ENCODE peak calls at places on chromosomes 1 and 21, in five cellular contexts. Z is amniotic stem cell, K is neuronal stem cell, C is progenitor cell of endocrine pancreas, N is GM04503. E is an unnamed sample.

GRCh38 chr1:182700351-182700709 is 15.9 kb upstream of the RGS8 start:
- DNase-seq in N (no peak), C (no peak), Z (no peak), K (no peak), E (no peak)

GRCh38 chr1:161177112-161177935 is at the start of gene B4GALT3:
- DNase-seq in Z (peak), N (no peak), K (peak), C (peak), E (peak)

GRCh38 chr1:239247299-239247698 is 139.1 kb upstream of the CHRM3 start:
- DNase-seq in C (no peak), K (no peak), Z (no peak), N (no peak), E (no peak)

GRCh38 chr1:247647864-247648263 is 31.7 kb downstream of the OR13G1 start:
- DNase-seq in K (peak), N (no peak), Z (no peak), C (no peak), E (no peak)

GRCh38 chr1:94590203-94591137 is 48.9 kb upstream of the F3 start:
- DNase-seq in Z (no peak), C (no peak), N (no peak), K (no peak), E (no peak)

GRCh38 chr1:47317841-47318240 is 3.9 kb upstream of the STIL start:
- DNase-seq in K (no peak), N (peak), C (no peak), Z (peak), E (no peak)

GRCh38 chr1:154575147-154575927 is 7.8 kb downstream of the CHRNB2 start:
- DNase-seq in C (no peak), Z (no peak), N (no peak), K (no peak), E (no peak)

GRCh38 chr1:198387587-198387986 is 152.9 kb downstream of the ATP6V1G3 start:
- DNase-seq in C (no peak), K (no peak), Z (no peak), N (peak), E (no peak)

GRCh38 chr1:100539836-100540536 is 2.0 kb downstream of the GPR88 start:
- DNase-seq in K (peak), C (peak), N (no peak), Z (no peak), E (peak)

GRCh38 chr1:117237701-117238413 is 27.1 kb upstream of the VTCN1 start:
- DNase-seq in C (no peak), N (no peak), Z (no peak), K (no peak), E (no peak)

GRCh38 chr1:26521669-26522030 is 7.9 kb upstream of the RPS6KA1 start:
- DNase-seq in K (no peak), C (no peak), Z (no peak), N (no peak), E (no peak)

GRCh38 chr1:145885738-145886287 is at the start of gene ANKRD35:
- DNase-seq in Z (peak), C (peak), K (peak), N (no peak), E (peak)

GRCh38 chr1:234533034-234533571 is 54.1 kb upstream of the TARBP1 start:
- DNase-seq in C (no peak), Z (peak), N (peak), K (no peak), E (no peak)

GRCh38 chr1:19596065-19596718 is 47.9 kb upstream of the NBL1 start:
- DNase-seq in K (no peak), Z (no peak), C (no peak), N (peak), E (no peak)

GRCh38 chr1:63946866-63947491 is 173.2 kb downstream of the ROR1 start:
- DNase-seq in K (no peak), N (no peak), C (no peak), Z (no peak), E (no peak)

GRCh38 chr1:67571406-67571805 is 113.6 kb upstream of the GADD45A start:
- DNase-seq in N (no peak), Z (no peak), C (no peak), K (no peak), E (no peak)

GRCh38 chr1:17122449-17123194 is 3.4 kb upstream of the PADI2 start:
- DNase-seq in N (no peak), C (no peak), K (no peak), Z (no peak), E (no peak)

GRCh38 chr1:26913389-26913753 is 404 bp downstream of the NR0B2 start:
- DNase-seq in C (no peak), K (no peak), Z (no peak), N (no peak), E (no peak)

GRCh38 chr1:201461783-201462441 is 7.1 kb downstream of the PHLDA3 start:
- DNase-seq in Z (peak), K (no peak), N (peak), C (no peak), E (no peak)

GRCh38 chr1:91578320-91579109 is 77.9 kb downstream of the CDC7 start:
- DNase-seq in N (no peak), K (no peak), C (no peak), Z (no peak), E (no peak)

GRCh38 chr1:234958702-234959649 is 169.7 kb downstream of the TOMM20 start:
- DNase-seq in Z (no peak), C (no peak), K (no peak), N (no peak), E (no peak)

GRCh38 chr1:2231667-2232254 is 3.6 kb downstream of the SKI start:
- DNase-seq in K (no peak), C (no peak), Z (no peak), N (peak), E (peak)

GRCh38 chr1:150893336-150893913 is 6.5 kb downstream of the CTXND2 start:
- DNase-seq in Z (no peak), C (no peak), K (no peak), N (no peak), E (no peak)

GRCh38 chr21:35217504-35218060 is 168.5 kb upstream of the RUNX1 start:
- DNase-seq in K (no peak), C (no peak), Z (peak), N (peak), E (no peak)

GRCh38 chr1:53945183-53945432 is 391 bp downstream of the IFT25 start:
- DNase-seq in Z (no peak), N (no peak), K (no peak), C (no peak), E (no peak)

GRCh38 chr1:180169641-180170155 is 15.0 kb downstream of the QSOX1 start:
- DNase-seq in N (no peak), C (no peak), Z (no peak), K (no peak), E (no peak)

GRCh38 chr1:100134872-100135271 is 1.9 kb downstream of the TRMT13 start:
- DNase-seq in Z (no peak), K (no peak), N (no peak), C (no peak), E (no peak)